ENCODE peak calls at places on chromosomes 13 and 19, in eight cellular contexts. X, U, C, Z, A, E, G and H are unnamed samples.

GRCh38 chr19:34974631-34975030 is 10.6 kb upstream of the ZNF792 start:
- DNase-seq in Z (no peak), C (no peak), X (no peak), G (no peak), A (no peak), U (no peak), E (no peak), H (no peak)

GRCh38 chr19:15584095-15584494 is 30.9 kb upstream of the CYP4F8 start:
- DNase-seq in Z (no peak), X (no peak), U (no peak), A (no peak), C (no peak), G (no peak), E (no peak), H (no peak)

GRCh38 chr19:16259385-16260159 is 61.9 kb downstream of the AP1M1 start:
- DNase-seq in X (no peak), U (no peak), G (no peak), C (no peak), A (no peak), E (no peak), Z (no peak), H (no peak)

GRCh38 chr13:114177245-114178010 is 1.6 kb upstream of the CFAP97D2 start:
- DNase-seq in X (no peak), G (no peak), Z (no peak), C (no peak), U (no peak), E (no peak), A (no peak), H (no peak)

GRCh38 chr13:79392882-79393563 is 13.0 kb downstream of the RBM26 start:
- DNase-seq in C (no peak), U (peak; percentile 53), E (no peak), Z (no peak), G (peak; percentile 19), X (no peak), A (peak; percentile 68), H (peak; percentile 44)

GRCh38 chr13:70732611-70733010 is 624.4 kb upstream of the KLHL1 start:
- DNase-seq in U (no peak), A (no peak), X (no peak), C (no peak), G (no peak), E (no peak), Z (no peak), H (no peak)

GRCh38 chr13:73327579-73327978 is 268.8 kb downstream of the KLF5 start:
- DNase-seq in A (no peak), U (no peak), X (no peak), C (no peak), E (no peak), Z (no peak), G (no peak), H (no peak)

GRCh38 chr19:46602392-46603194 is 1.5 kb downstream of the CALM3 start:
- DNase-seq in X (peak; percentile 39), G (peak; percentile 78), U (no peak), C (no peak), Z (no peak), A (no peak), E (peak; percentile 17), H (no peak)

GRCh38 chr13:111371720-111372119 is 51.3 kb downstream of the TEX29 start:
- DNase-seq in Z (no peak), C (no peak), E (no peak), G (no peak), X (no peak), U (no peak), A (no peak), H (no peak)

GRCh38 chr19:44725251-44725650 is 23.3 kb upstream of the BCL3 start:
- DNase-seq in Z (no peak), G (no peak), C (no peak), U (no peak), E (no peak), A (no peak), X (peak; percentile 62), H (no peak)

GRCh38 chr13:100154835-100155463 is 66.1 kb downstream of the PCCA start:
- DNase-seq in C (no peak), X (no peak), E (no peak), Z (no peak), A (no peak), U (no peak), G (no peak), H (no peak)

GRCh38 chr13:109500146-109500773 is 286.1 kb downstream of the IRS2 start:
- DNase-seq in Z (no peak), U (no peak), G (no peak), A (peak; percentile 11), X (no peak), E (no peak), C (no peak), H (no peak)

GRCh38 chr19:41702208-41702651 is 6.2 kb upstream of the CEACAM5 start:
- DNase-seq in G (no peak), U (peak; percentile 1), X (no peak), E (no peak), A (peak; percentile 33), Z (no peak), C (no peak), H (no peak)

GRCh38 chr13:20993661-20994440 is 67.5 kb downstream of the LATS2 start:
- DNase-seq in G (no peak), X (no peak), Z (no peak), C (no peak), U (peak; percentile 78), A (peak; percentile 51), E (no peak), H (no peak)

GRCh38 chr19:10662384-10663251 is 8.5 kb downstream of the ILF3 start:
- DNase-seq in E (no peak), X (no peak), C (no peak), A (peak; percentile 37), U (no peak), Z (no peak), G (peak; percentile 48), H (no peak)

GRCh38 chr19:18736415-18737336 is 53.2 kb downstream of the CRTC1 start:
- DNase-seq in U (no peak), E (no peak), A (no peak), Z (no peak), G (no peak), C (no peak), X (no peak), H (no peak)

GRCh38 chr19:45187421-45188100 is 9.0 kb downstream of the BLOC1S3 start:
- DNase-seq in A (no peak), U (no peak), G (no peak), X (no peak), E (no peak), Z (no peak), C (no peak), H (no peak)